ENCODE peak calls at places on chromosomes 12 and 14, in six cellular contexts. One of them, this sample, is unnamed.

GRCh38 chr12:88409257-88409656 is 171.0 kb downstream of the KITLG start:
- DNase-seq in neuronal stem cell: no peak
- DNase-seq in body of pancreas: no peak
- DNase-seq in tibial nerve: no peak
- DNase-seq in activated CD4-positive, alpha-beta T cell treated with anti-CD3 and anti-CD28 coated beads, Interleukin-2, amount 10 ng/mL, durations not matched to agents 7 days and 5 days: no peak
- DNase-seq in iris pigment epithelial cell: no peak
- DNase-seq in this sample: no peak

GRCh38 chr14:104358528-104359300 is 220.3 kb downstream of the KIF26A start:
- DNase-seq in iris pigment epithelial cell: no peak
- DNase-seq in activated CD4-positive, alpha-beta T cell treated with anti-CD3 and anti-CD28 coated beads, Interleukin-2, amount 10 ng/mL, durations not matched to agents 7 days and 5 days: no peak
- DNase-seq in tibial nerve: no peak
- DNase-seq in body of pancreas: peak
- DNase-seq in neuronal stem cell: no peak
- DNase-seq in this sample: peak

GRCh38 chr14:78445275-78445674 is 275.1 kb downstream of the NRXN3 start:
- DNase-seq in iris pigment epithelial cell: no peak
- DNase-seq in tibial nerve: no peak
- DNase-seq in body of pancreas: no peak
- DNase-seq in neuronal stem cell: no peak
- DNase-seq in activated CD4-positive, alpha-beta T cell treated with anti-CD3 and anti-CD28 coated beads, Interleukin-2, amount 10 ng/mL, durations not matched to agents 7 days and 5 days: no peak
- DNase-seq in this sample: no peak

GRCh38 chr14:93317836-93318807 is 14.7 kb downstream of the BTBD7 start:
- DNase-seq in tibial nerve: no peak
- DNase-seq in iris pigment epithelial cell: peak
- DNase-seq in activated CD4-positive, alpha-beta T cell treated with anti-CD3 and anti-CD28 coated beads, Interleukin-2, amount 10 ng/mL, durations not matched to agents 7 days and 5 days: no peak
- DNase-seq in body of pancreas: no peak
- DNase-seq in neuronal stem cell: no peak
- DNase-seq in this sample: no peak

GRCh38 chr14:76779221-76780057 is 18.2 kb downstream of the VASH1 start:
- DNase-seq in neuronal stem cell: no peak
- DNase-seq in body of pancreas: no peak
- DNase-seq in tibial nerve: no peak
- DNase-seq in activated CD4-positive, alpha-beta T cell treated with anti-CD3 and anti-CD28 coated beads, Interleukin-2, amount 10 ng/mL, durations not matched to agents 7 days and 5 days: no peak
- DNase-seq in iris pigment epithelial cell: no peak
- DNase-seq in this sample: no peak

GRCh38 chr14:50028458-50028857 is 87.9 kb downstream of the VCPKMT start:
- DNase-seq in neuronal stem cell: no peak
- DNase-seq in tibial nerve: no peak
- DNase-seq in body of pancreas: no peak
- DNase-seq in activated CD4-positive, alpha-beta T cell treated with anti-CD3 and anti-CD28 coated beads, Interleukin-2, amount 10 ng/mL, durations not matched to agents 7 days and 5 days: no peak
- DNase-seq in iris pigment epithelial cell: no peak
- DNase-seq in this sample: no peak

GRCh38 chr12:12717586-12718381 is 616 bp downstream of the CDKN1B start:
- DNase-seq in neuronal stem cell: no peak
- DNase-seq in iris pigment epithelial cell: no peak
- DNase-seq in tibial nerve: no peak
- DNase-seq in activated CD4-positive, alpha-beta T cell treated with anti-CD3 and anti-CD28 coated beads, Interleukin-2, amount 10 ng/mL, durations not matched to agents 7 days and 5 days: peak
- DNase-seq in body of pancreas: no peak
- DNase-seq in this sample: no peak

GRCh38 chr14:54121461-54121860 is 164.8 kb upstream of the BMP4 start:
- DNase-seq in body of pancreas: no peak
- DNase-seq in neuronal stem cell: no peak
- DNase-seq in tibial nerve: no peak
- DNase-seq in iris pigment epithelial cell: no peak
- DNase-seq in activated CD4-positive, alpha-beta T cell treated with anti-CD3 and anti-CD28 coated beads, Interleukin-2, amount 10 ng/mL, durations not matched to agents 7 days and 5 days: no peak
- DNase-seq in this sample: no peak

GRCh38 chr14:58177125-58177524 is 22.8 kb upstream of the ACTR10 start:
- DNase-seq in neuronal stem cell: no peak
- DNase-seq in iris pigment epithelial cell: no peak
- DNase-seq in activated CD4-positive, alpha-beta T cell treated with anti-CD3 and anti-CD28 coated beads, Interleukin-2, amount 10 ng/mL, durations not matched to agents 7 days and 5 days: no peak
- DNase-seq in tibial nerve: no peak
- DNase-seq in body of pancreas: no peak
- DNase-seq in this sample: no peak

GRCh38 chr14:21868442-21869046 is 194.9 kb upstream of the OR4E1 start:
- DNase-seq in tibial nerve: no peak
- DNase-seq in iris pigment epithelial cell: peak
- DNase-seq in activated CD4-positive, alpha-beta T cell treated with anti-CD3 and anti-CD28 coated beads, Interleukin-2, amount 10 ng/mL, durations not matched to agents 7 days and 5 days: peak
- DNase-seq in neuronal stem cell: peak
- DNase-seq in body of pancreas: peak
- DNase-seq in this sample: no peak

This sample was measured in suprapubic skin.